ENCODE peak calls at places on chromosomes 11 and 22, in eight cellular contexts. D is EH; W is naive thymus-derived CD8-positive, alpha-beta T cell; C is psoas muscle; G is NCI-H1092; L is ovary; V is H4; S is breast epithelium. R is an unnamed sample.
A peak's percentile ranks its signal among the peaks of the same experiment; 100 is the strongest.

GRCh38 chr11:110971110-110971509 is 258.9 kb upstream of the ARHGAP20 start:
- DNase-seq in D (peak; percentile 89), W (no peak), C (no peak), G (no peak), L (no peak), V (peak; percentile 94), S (no peak), R (no peak)

GRCh38 chr11:112834277-112834755 is 126.9 kb upstream of the NCAM1 start:
- DNase-seq in D (no peak), W (no peak), C (peak; percentile 61), G (peak; percentile 92), L (no peak), V (peak; percentile 33), S (no peak), R (no peak)

GRCh38 chr11:57481915-57482781 is 21.8 kb downstream of the RTN4RL2 start:
- DNase-seq in D (no peak), W (no peak), C (no peak), G (no peak), L (no peak), V (no peak), S (no peak), R (no peak)

GRCh38 chr11:72227316-72228228 is 3.0 kb downstream of the INPPL1 start:
- DNase-seq in D (peak; percentile 15), W (no peak), C (no peak), G (peak; percentile 98), L (peak; percentile 16), V (no peak), S (no peak), R (no peak)

GRCh38 chr11:74695705-74696280 is 35.4 kb downstream of the CHRDL2 start:
- DNase-seq in D (peak; percentile 16), W (no peak), C (no peak), G (no peak), L (no peak), V (no peak), S (no peak), R (no peak)

GRCh38 chr11:2774173-2775082 is 74.6 kb upstream of the KCNQ1OT1 start:
- DNase-seq in D (no peak), W (no peak), C (no peak), G (no peak), L (peak; percentile 15), V (no peak), S (no peak), R (no peak)

GRCh38 chr11:63770763-63771162 is 2.2 kb upstream of the ZFTA start:
- DNase-seq in D (no peak), W (no peak), C (no peak), G (no peak), L (no peak), V (no peak), S (no peak), R (no peak)

GRCh38 chr11:98587884-98588283 is 432.9 kb upstream of the CNTN5 start:
- DNase-seq in D (no peak), W (no peak), C (no peak), G (no peak), L (no peak), V (no peak), S (no peak), R (no peak)

GRCh38 chr11:44780940-44781631 is 54.3 kb downstream of the TSPAN18 start:
- DNase-seq in D (no peak), W (no peak), C (peak; percentile 33), G (no peak), L (no peak), V (no peak), S (no peak), R (no peak)

GRCh38 chr22:49102367-49102766 is 725.3 kb downstream of the BRD1 start:
- DNase-seq in D (no peak), W (no peak), C (no peak), G (no peak), L (no peak), V (no peak), S (no peak), R (no peak)

GRCh38 chr11:108405706-108406105 is 61.6 kb downstream of the C11orf65 start:
- DNase-seq in D (peak; percentile 9), W (no peak), C (no peak), G (no peak), L (no peak), V (no peak), S (no peak), R (no peak)

GRCh38 chr11:74720596-74721478 is 10.4 kb downstream of the CHRDL2 start:
- DNase-seq in D (no peak), W (no peak), C (peak; percentile 57), G (no peak), L (peak; percentile 70), V (peak; percentile 37), S (no peak), R (no peak)

GRCh38 chr11:6655020-6655789 is 404 bp downstream of the DCHS1 start:
- DNase-seq in D (peak; percentile 50), W (peak; percentile 15), C (peak; percentile 48), G (no peak), L (peak; percentile 66), V (no peak), S (no peak), R (peak; percentile 22)

GRCh38 chr11:6864436-6864835 is 1.6 kb downstream of the OR10A2 start:
- DNase-seq in D (peak; percentile 39), W (no peak), C (no peak), G (no peak), L (no peak), V (no peak), S (no peak), R (no peak)

GRCh38 chr22:44455151-44455962 is 42.7 kb downstream of the RTL6 start:
- DNase-seq in D (no peak), W (peak; percentile 56), C (no peak), G (no peak), L (no peak), V (no peak), S (no peak), R (no peak)

GRCh38 chr11:31641477-31642062 is 132.0 kb downstream of the ELP4 start:
- DNase-seq in D (peak; percentile 36), W (no peak), C (no peak), G (peak; percentile 33), L (no peak), V (peak; percentile 53), S (no peak), R (no peak)

GRCh38 chr11:6578134-6578533 is 25.3 kb downstream of the RRP8 start:
- DNase-seq in D (no peak), W (no peak), C (no peak), G (no peak), L (no peak), V (no peak), S (no peak), R (no peak)

GRCh38 chr11:58575377-58576020 is at the start of gene LPXN:
- DNase-seq in D (peak; percentile 78), W (peak; percentile 46), C (no peak), G (no peak), L (no peak), V (peak; percentile 9), S (no peak), R (peak; percentile 32)

GRCh38 chr11:25515576-25515975 is 816.4 kb upstream of the ANO3 start:
- DNase-seq in D (no peak), W (no peak), C (no peak), G (no peak), L (no peak), V (no peak), S (no peak), R (no peak)

GRCh38 chr11:124758355-124759267 is 3.5 kb downstream of the ESAM start:
- DNase-seq in D (peak; percentile 69), W (peak; percentile 66), C (peak; percentile 74), G (peak; percentile 74), L (peak; percentile 56), V (no peak), S (no peak), R (peak; percentile 62)

GRCh38 chr11:94762208-94762607 is 5.9 kb upstream of the AMOTL1 start:
- DNase-seq in D (peak; percentile 46), W (no peak), C (no peak), G (no peak), L (no peak), V (peak; percentile 14), S (no peak), R (no peak)

GRCh38 chr11:15101072-15101701 is 13.5 kb upstream of the INSC start:
- DNase-seq in D (peak; percentile 77), W (peak; percentile 43), C (peak; percentile 39), G (peak; percentile 64), L (peak; percentile 19), V (peak; percentile 68), S (no peak), R (no peak)

GRCh38 chr11:128133501-128133900 is 453.9 kb downstream of the ETS1 start:
- DNase-seq in D (peak; percentile 11), W (no peak), C (no peak), G (no peak), L (no peak), V (no peak), S (no peak), R (no peak)

GRCh38 chr11:104198576-104198975 is 34.6 kb upstream of the PDGFD start:
- DNase-seq in D (no peak), W (no peak), C (no peak), G (no peak), L (no peak), V (no peak), S (no peak), R (no peak)

GRCh38 chr11:108235633-108236032 is 12.8 kb downstream of the ATM start:
- DNase-seq in D (no peak), W (no peak), C (no peak), G (no peak), L (no peak), V (no peak), S (no peak), R (no peak)

R was measured in T-helper 1 cell.